ENCODE peak calls at places on chromosomes 6 and 20, in four cellular contexts. U, P, K and V are unnamed samples.

GRCh38 chr20:64236137-64237088 is 19.1 kb upstream of the PCMTD2 start:
- DNase-seq in U (no peak), P (peak), K (no peak), V (peak)

GRCh38 chr20:22579119-22579427 is 5.3 kb downstream of the FOXA2 start:
- DNase-seq in K (no peak), U (no peak), P (peak), V (no peak)

GRCh38 chr20:4835244-4836177 is 113.8 kb downstream of the PRND start:
- DNase-seq in K (no peak), U (no peak), P (peak), V (no peak)

GRCh38 chr6:99308788-99309187 is 40.7 kb downstream of the FAXC start:
- DNase-seq in U (no peak), P (no peak), K (no peak), V (no peak)

GRCh38 chr6:33428219-33428890 is 8.5 kb downstream of the SYNGAP1 start:
- DNase-seq in K (peak), P (peak), U (no peak), V (no peak)

GRCh38 chr6:26554669-26555504 is 16.7 kb downstream of the HMGN4 start:
- DNase-seq in U (no peak), K (no peak), P (peak), V (no peak)

GRCh38 chr6:157510329-157511188 is 129.6 kb downstream of the ZDHHC14 start:
- DNase-seq in U (no peak), K (no peak), P (no peak), V (no peak)

GRCh38 chr6:72446427-72446826 is 175.4 kb upstream of the KCNQ5 start:
- DNase-seq in K (no peak), U (no peak), P (peak), V (no peak)

GRCh38 chr6:1702580-1703051 is 92.9 kb downstream of the FOXC1 start:
- DNase-seq in K (no peak), P (peak), U (no peak), V (no peak)

GRCh38 chr6:4935981-4936680 is 67.7 kb downstream of the RPP40 start:
- DNase-seq in K (no peak), U (no peak), P (no peak), V (no peak)

GRCh38 chr6:97969065-97969464 is 686.0 kb upstream of the MMS22L start:
- DNase-seq in K (no peak), U (no peak), P (no peak), V (no peak)

GRCh38 chr6:49054311-49054710 is 408.7 kb downstream of the MMUT start:
- DNase-seq in K (no peak), P (no peak), U (no peak), V (no peak)

GRCh38 chr6:109255946-109256628 is 126.2 kb downstream of the CD164 start:
- DNase-seq in K (peak), P (no peak), U (no peak), V (no peak)

GRCh38 chr20:52295556-52295955 is 104.0 kb upstream of the ZFP64 start:
- DNase-seq in K (no peak), U (no peak), P (no peak), V (no peak)

GRCh38 chr20:43727980-43728590 is 1.3 kb upstream of the GTSF1L start:
- DNase-seq in P (no peak), U (no peak), K (no peak), V (no peak)

GRCh38 chr6:17115251-17116089 is 13.6 kb downstream of the STMND1 start:
- DNase-seq in U (no peak), P (peak), K (no peak), V (no peak)

GRCh38 chr6:34248727-34249468 is at the start of gene SMIM29:
- DNase-seq in P (peak), U (peak), K (peak), V (peak)

GRCh38 chr6:169619650-169620049 is 82.2 kb downstream of the WDR27 start:
- DNase-seq in U (no peak), P (no peak), K (no peak), V (no peak)

GRCh38 chr20:61828891-61829290 is 236.8 kb downstream of the TAF4 start:
- DNase-seq in K (no peak), U (no peak), P (no peak), V (no peak)

GRCh38 chr20:1415667-1416468 is 23.0 kb upstream of the FKBP1A start:
- DNase-seq in U (no peak), K (no peak), P (peak), V (peak)

GRCh38 chr6:150749091-150749670 is 116.3 kb upstream of the MTHFD1L start:
- DNase-seq in U (no peak), K (no peak), P (no peak), V (no peak)

GRCh38 chr6:18246205-18246604 is 18.1 kb downstream of the DEK start:
- DNase-seq in U (no peak), K (no peak), P (no peak), V (no peak)

GRCh38 chr20:58677205-58677604 is 15.4 kb upstream of the NPEPL1 start:
- DNase-seq in U (no peak), P (no peak), K (no peak), V (no peak)

GRCh38 chr6:62150048-62150663 is 135.9 kb downstream of the KHDRBS2 start:
- DNase-seq in K (no peak), P (peak), U (no peak), V (no peak)